ENCODE peak calls at places on chromosomes 5 and 9, in four cellular contexts. A is HCT116, N is IMR-90, B is colonic mucosa. S is an unnamed sample.

GRCh38 chr5:140565780-140566095 is 1.1 kb downstream of the SLC35A4 start:
- DNase-seq in A (no peak), N (no peak), B (no peak), S (peak; percentile 41)

GRCh38 chr5:102911973-102912372 is 156.9 kb downstream of the PAM start:
- DNase-seq in A (peak; percentile 61), N (peak; percentile 79), B (no peak), S (no peak)

GRCh38 chr9:115161431-115161830 is 43.5 kb upstream of the TNC start:
- DNase-seq in A (no peak), N (no peak), B (no peak), S (no peak)

GRCh38 chr9:105973811-105974407 is 279.6 kb downstream of the TMEM38B start:
- DNase-seq in A (no peak), N (no peak), B (no peak), S (no peak)

GRCh38 chr5:145750194-145750593 is 84.9 kb downstream of the PRELID2 start:
- DNase-seq in A (no peak), N (no peak), B (no peak), S (no peak)

GRCh38 chr9:115946530-115946929 is 207.1 kb upstream of the PAPPA start:
- DNase-seq in A (no peak), N (no peak), B (no peak), S (no peak)

GRCh38 chr5:164735334-164735733 is 1229.9 kb downstream of the MAT2B start:
- DNase-seq in A (no peak), N (no peak), B (no peak), S (no peak)

GRCh38 chr9:86091477-86091876 is 7.9 kb downstream of the GOLM1 start:
- DNase-seq in A (no peak), N (no peak), B (no peak), S (no peak)

GRCh38 chr9:83062653-83063527 is at the start of gene RASEF:
- DNase-seq in A (no peak), N (no peak), B (peak; percentile 85), S (peak; percentile 89)

GRCh38 chr5:74030371-74030770 is 404.4 kb downstream of the ARHGEF28 start:
- DNase-seq in A (no peak), N (no peak), B (no peak), S (no peak)

GRCh38 chr5:171957591-171958251 is 48.7 kb downstream of the FBXW11 start:
- DNase-seq in A (no peak), N (no peak), B (no peak), S (no peak)

GRCh38 chr9:35712762-35713400 is 19.1 kb downstream of the TLN1 start:
- DNase-seq in A (no peak), N (no peak), B (no peak), S (peak; percentile 63)

GRCh38 chr9:35713578-35713977 is 18.4 kb downstream of the TLN1 start:
- DNase-seq in A (no peak), N (no peak), B (no peak), S (no peak)

GRCh38 chr9:35716236-35716635 is 15.8 kb downstream of the TLN1 start:
- DNase-seq in A (no peak), N (no peak), B (no peak), S (peak; percentile 59)

GRCh38 chr9:35714123-35714522 is 17.9 kb downstream of the TLN1 start:
- DNase-seq in A (no peak), N (no peak), B (no peak), S (peak; percentile 33)

GRCh38 chr9:35714579-35715252 is 17.3 kb downstream of the TLN1 start:
- DNase-seq in A (no peak), N (no peak), B (no peak), S (peak; percentile 50)
- TF ChIP-seq CTCF in A (no peak), N (no peak), B (no peak), S (no peak)

DNA sequence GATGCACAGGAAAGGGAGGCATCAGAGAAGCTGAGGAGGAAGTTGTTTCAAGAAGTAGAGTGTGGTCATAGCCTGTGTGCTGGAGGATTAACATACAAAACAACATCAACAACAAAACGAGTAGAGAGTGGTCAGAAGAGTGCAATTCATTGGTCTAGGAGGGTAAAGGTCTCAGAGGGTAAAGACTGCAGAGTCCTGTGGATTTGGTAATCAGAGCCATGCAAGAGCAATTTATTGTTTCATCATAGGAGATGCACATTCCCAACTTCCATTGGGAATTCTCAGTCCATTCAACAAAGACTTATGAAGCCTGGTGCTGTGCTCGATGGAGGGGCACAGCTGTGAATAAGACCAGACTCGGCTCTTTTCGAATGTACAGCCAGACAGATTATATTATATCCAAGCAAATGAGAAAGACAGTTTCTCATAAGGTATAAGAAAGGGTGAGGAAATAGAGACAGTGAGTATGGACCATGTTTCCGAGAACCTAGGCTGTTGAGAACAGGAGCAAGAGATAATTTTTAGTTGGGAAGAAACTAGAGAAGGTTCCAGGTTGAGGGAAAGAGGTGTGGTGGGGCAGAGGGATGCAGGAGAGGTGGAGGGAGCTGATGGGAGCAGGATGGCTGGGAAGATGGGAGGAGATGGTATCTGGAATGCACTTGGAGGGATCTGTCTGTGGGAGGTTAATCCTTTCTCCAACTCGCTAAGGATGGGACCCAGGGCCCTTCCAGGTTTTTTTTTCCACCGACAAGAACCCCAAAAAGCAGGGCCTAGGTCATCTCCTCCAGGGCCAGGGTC is 7.9 kb upstream of the MYORG start:
- DNase-seq in A (no peak), N (no peak), B (no peak), S (no peak)
- H3K9ac ChIP-seq in A (no peak overlapping the region), N (no peak overlapping the region), B (no peak overlapping the region), S (no peak overlapping the region)

DNA sequence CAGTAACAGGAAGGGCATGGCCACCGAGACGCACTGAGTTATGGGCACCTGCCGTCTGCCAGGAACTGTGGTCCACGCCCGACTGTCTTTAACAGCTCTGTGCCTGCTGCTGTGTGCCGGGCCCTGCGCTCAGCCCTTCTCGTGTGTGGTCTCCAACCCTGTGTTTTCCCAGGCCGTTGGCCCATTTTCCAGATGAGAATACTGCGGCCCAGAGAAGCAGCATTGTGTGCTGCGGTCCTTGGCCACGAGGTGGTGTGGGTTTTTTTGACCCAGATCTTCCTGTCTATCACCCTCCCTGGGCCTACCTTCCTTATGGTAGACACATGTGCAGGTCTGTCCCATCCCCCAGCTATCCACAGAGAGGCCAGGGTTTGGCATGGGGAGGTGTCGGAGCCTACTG is 47.0 kb downstream of the RXRA start:
- DNase-seq in A (no peak), N (no peak), B (no peak), S (no peak)
- TF ChIP-seq CTCF in A (no peak), N (no peak), B (no peak), S (no peak)

GRCh38 chr5:123511648-123512605 is at the start of gene CSNK1G3:
- DNase-seq in A (peak; percentile 96), N (peak; percentile 97), B (peak; percentile 98), S (peak; percentile 98)

GRCh38 chr5:123512631-123513461 is 869 bp downstream of the CSNK1G3 start:
- DNase-seq in A (no peak), N (peak; percentile 30), B (peak; percentile 37), S (peak; percentile 85)

GRCh38 chr5:123514615-123515355 is 2.8 kb downstream of the CSNK1G3 start:
- DNase-seq in A (no peak), N (no peak), B (no peak), S (no peak)

GRCh38 chr5:123508441-123508840 is 3.5 kb upstream of the CSNK1G3 start:
- DNase-seq in A (no peak), N (no peak), B (no peak), S (no peak)

DNA sequence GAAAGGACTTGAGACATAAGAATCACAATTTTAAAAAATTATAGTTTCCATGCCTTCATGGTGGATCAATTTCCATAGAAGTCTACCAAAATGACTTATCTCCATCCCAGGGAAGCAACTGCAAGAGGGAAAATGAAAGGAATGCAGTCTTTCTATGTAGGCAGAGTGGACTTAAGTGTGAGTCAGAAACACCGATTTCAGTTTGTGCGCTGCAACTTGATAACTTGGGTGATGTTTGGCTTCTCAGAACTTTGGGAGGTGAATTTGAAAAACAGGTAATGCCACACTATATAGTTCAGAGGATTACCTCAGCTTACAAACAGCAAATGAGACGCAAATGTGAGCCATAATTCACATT is 708 bp upstream of the CSNK1G3 start:
- DNase-seq in A (no peak), N (peak; percentile 70), B (no peak), S (no peak)
- H3K9ac ChIP-seq in A (peak overlapping the region; percentile 83), N (peak overlapping the region; percentile 85), B (peak overlapping the region; percentile 76), S (peak overlapping the region; percentile 89)

GRCh38 chr5:159972538-159973362 is 36.2 kb upstream of the TTC1 start:
- DNase-seq in A (no peak), N (no peak), B (no peak), S (peak; percentile 73)

GRCh38 chr5:159971931-159972461 is 36.9 kb upstream of the TTC1 start:
- DNase-seq in A (no peak), N (no peak), B (no peak), S (peak; percentile 75)

GRCh38 chr5:159978358-159978757 is 30.6 kb upstream of the TTC1 start:
- DNase-seq in A (no peak), N (no peak), B (no peak), S (no peak)

GRCh38 chr5:159976921-159977320 is 32.0 kb upstream of the TTC1 start:
- DNase-seq in A (no peak), N (no peak), B (no peak), S (no peak)

GRCh38 chr5:159975462-159976019 is 33.4 kb upstream of the TTC1 start:
- DNase-seq in A (peak; percentile 41), N (peak; percentile 97), B (peak; percentile 22), S (no peak)
- TF ChIP-seq CTCF in A (no peak), N (peak; percentile 74), B (no peak), S (no peak)

DNA sequence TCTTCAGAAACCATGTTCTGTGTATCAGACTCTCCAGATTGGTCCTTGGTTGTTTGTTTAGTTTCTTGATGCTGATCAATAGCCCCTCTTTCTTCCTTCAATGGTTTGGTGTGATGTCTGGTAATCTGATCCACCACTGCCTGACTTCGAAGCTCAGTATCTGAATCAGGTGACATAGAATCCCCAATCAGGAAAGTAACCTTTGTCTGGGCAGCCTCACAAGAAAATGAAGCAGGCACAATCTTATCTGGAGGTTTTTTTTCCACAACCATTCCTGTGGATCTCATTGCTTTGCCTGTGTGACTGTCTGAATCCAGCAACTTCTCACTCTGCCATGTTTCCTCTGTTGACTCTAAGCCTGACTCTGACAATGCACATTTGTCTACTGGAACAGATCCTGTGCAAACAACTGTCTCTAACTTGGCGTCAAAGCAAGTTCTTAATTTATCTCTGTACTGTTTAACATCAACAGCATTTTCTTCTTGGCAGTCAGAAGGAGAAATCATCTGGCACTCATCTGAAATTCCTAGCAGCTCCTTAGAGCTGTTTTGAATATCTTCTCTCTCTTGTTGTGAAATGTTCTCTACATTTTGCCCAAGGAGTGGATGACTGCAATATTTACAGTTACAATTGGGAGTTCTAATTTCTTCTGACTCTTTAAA is 37.1 kb upstream of the RAPGEF6 start:
- DNase-seq in A (no peak), N (peak; percentile 95), B (no peak), S (no peak)
- H3K9ac ChIP-seq in A (no peak overlapping the region), N (peak overlapping the region; percentile 61), B (no peak overlapping the region), S (no peak overlapping the region)